ENCODE peak calls at places on chromosomes 2 and 18, in six cellular contexts. L is breast epithelium; F is body of pancreas; R is left ventricle myocardium inferior; Z is CD8-positive, alpha-beta T cell; Y is PC-3. J is an unnamed sample.

GRCh38 chr2:206858972-206859739 is 80.2 kb upstream of the CPO start:
- DNase-seq in Z (peak; percentile 57), Y (no peak), F (no peak), R (no peak), L (no peak), J (no peak)

GRCh38 chr2:213016984-213017351 is 134.4 kb downstream of the IKZF2 start:
- DNase-seq in R (no peak), Y (no peak), F (no peak), Z (no peak), L (no peak), J (peak; percentile 43)

GRCh38 chr2:134217924-134218323 is 35.9 kb upstream of the MGAT5 start:
- DNase-seq in R (no peak), Y (no peak), L (no peak), Z (no peak), F (no peak), J (peak; percentile 18)

GRCh38 chr2:123695449-123695848 is 329.6 kb upstream of the CNTNAP5 start:
- DNase-seq in Y (peak; percentile 12), Z (no peak), R (no peak), F (no peak), L (no peak), J (no peak)

GRCh38 chr2:174012347-174013309 is 47.5 kb upstream of the SP3 start:
- DNase-seq in Z (peak; percentile 64), Y (no peak), F (peak; percentile 38), R (peak; percentile 85), L (peak; percentile 68), J (peak; percentile 92)

GRCh38 chr18:48640566-48641270 is 101.9 kb downstream of the CTIF start:
- DNase-seq in F (no peak), R (no peak), Z (no peak), L (no peak), Y (no peak), J (no peak)

GRCh38 chr2:32591669-32592463 is 36.0 kb upstream of the TTC27 start:
- DNase-seq in Y (peak; percentile 4), F (no peak), Z (no peak), L (no peak), R (no peak), J (peak; percentile 54)

GRCh38 chr2:59888015-59888414 is 665.4 kb downstream of the BCL11A start:
- DNase-seq in R (no peak), Y (no peak), L (no peak), Z (peak; percentile 73), F (no peak), J (no peak)

GRCh38 chr2:143420313-143420712 is 291.1 kb downstream of the ARHGAP15 start:
- DNase-seq in F (no peak), L (no peak), Y (no peak), Z (no peak), R (no peak), J (no peak)

GRCh38 chr18:38406625-38407024 is 841.0 kb upstream of the CELF4 start:
- DNase-seq in L (no peak), R (no peak), Z (no peak), F (no peak), Y (no peak), J (no peak)
- TF ChIP-seq CTCF in L (no peak), R (no peak), Z (no peak), F (no peak), Y (no peak), J (no peak)

GRCh38 chr2:176650101-176650500 is 380.9 kb downstream of the MTX2 start:
- DNase-seq in F (no peak), L (no peak), Y (no peak), R (no peak), Z (no peak), J (no peak)
- H3K27me3 ChIP-seq in F (no peaks in the 10 kb centered on the region), L (no peaks in the 10 kb centered on the region), Y (no peaks in the 10 kb centered on the region), R (peaks cover 78% of the 10 kb centered on the region), Z (no peaks in the 10 kb centered on the region), J (peaks cover 25% of the 10 kb centered on the region)

GRCh38 chr2:70939001-70939846 is 3.5 kb downstream of the ATP6V1B1 start:
- DNase-seq in Z (no peak), F (no peak), L (no peak), Y (no peak), R (no peak), J (no peak)

GRCh38 chr2:70937866-70938579 is 2.3 kb downstream of the ATP6V1B1 start:
- DNase-seq in F (peak; percentile 5), L (no peak), Z (no peak), Y (no peak), R (no peak), J (no peak)

GRCh38 chr2:70936979-70937811 is 1.5 kb downstream of the ATP6V1B1 start:
- DNase-seq in L (peak; percentile 50), Y (no peak), F (peak; percentile 6), Z (no peak), R (no peak), J (no peak)

GRCh38 chr2:70939847-70940580 is 4.3 kb downstream of the ATP6V1B1 start:
- DNase-seq in Z (no peak), L (no peak), R (no peak), Y (no peak), F (no peak), J (no peak)

DNA sequence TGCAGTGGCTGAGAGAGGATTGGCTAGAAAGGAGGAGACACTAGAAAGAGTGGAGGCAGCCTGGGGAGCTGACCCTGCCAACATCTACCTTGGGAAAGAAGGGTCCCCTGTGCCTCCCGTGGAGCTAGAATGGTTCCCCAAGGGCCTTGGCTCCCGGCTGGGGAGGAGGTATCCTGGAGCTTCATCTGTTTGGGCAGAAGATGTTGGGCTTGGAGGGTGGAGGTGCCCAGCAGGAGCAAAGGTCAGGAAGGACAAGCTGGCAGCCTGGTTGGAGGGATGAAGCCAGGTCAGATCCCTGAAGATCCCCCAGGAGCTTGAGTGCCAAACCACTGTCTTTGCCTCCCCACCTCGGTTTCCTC is 2.9 kb downstream of the ATP6V1B1 start:
- DNase-seq in Y (no peak), L (no peak), R (no peak), Z (no peak), F (no peak), J (no peak)
- H3K4me1 ChIP-seq in Y (no peaks in the 10 kb centered on the region), L (no peaks in the 10 kb centered on the region), R (no peaks in the 10 kb centered on the region), Z (no peaks in the 10 kb centered on the region), F (no peaks in the 10 kb centered on the region), J (peaks cover 8% of the 10 kb centered on the region)

GRCh38 chr18:35917043-35917442 is 55.4 kb upstream of the RMP24 start:
- DNase-seq in Z (no peak), F (no peak), L (no peak), R (no peak), Y (peak; percentile 2), J (no peak)
- TF ChIP-seq CTCF in Z (no peak), F (no peak), L (no peak), R (no peak), Y (peak; percentile 40), J (peak; percentile 5)

DNA sequence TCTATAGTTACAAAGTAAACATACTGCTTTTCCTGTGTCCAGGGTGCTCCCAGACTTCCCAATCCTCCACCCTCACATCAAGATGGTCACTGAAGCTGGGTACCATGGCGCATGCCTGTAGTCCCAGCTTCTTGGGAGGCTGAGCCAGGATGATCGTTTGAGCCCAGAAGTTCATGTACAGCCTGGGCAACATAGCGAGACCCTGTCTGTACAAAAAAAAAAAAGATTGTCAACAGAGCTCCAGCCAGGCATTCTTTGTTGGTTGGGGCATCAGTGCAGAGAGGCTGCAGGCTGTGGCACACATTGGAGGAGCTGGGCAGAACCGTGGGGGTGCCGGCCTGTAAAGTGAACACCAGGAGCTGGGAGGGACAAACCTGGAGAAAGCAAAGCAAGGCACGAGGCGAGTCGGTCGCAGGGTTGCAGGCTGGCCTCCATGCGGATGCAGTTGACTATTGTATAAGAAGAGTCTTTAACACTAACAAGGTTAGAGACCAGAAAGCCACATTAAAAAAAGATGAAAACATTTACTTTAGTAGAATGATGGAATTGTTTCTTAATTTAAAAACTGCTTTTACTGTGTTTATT is 51.8 kb downstream of the ACOXL start:
- DNase-seq in R (no peak), Z (no peak), L (no peak), Y (no peak), F (no peak), J (no peak)
- H3K27me3 ChIP-seq in R (peaks cover 5% of the 10 kb centered on the region), Z (no peaks in the 10 kb centered on the region), L (no peaks in the 10 kb centered on the region), Y (no peaks in the 10 kb centered on the region), F (no peaks in the 10 kb centered on the region), J (no peaks in the 10 kb centered on the region)

DNA sequence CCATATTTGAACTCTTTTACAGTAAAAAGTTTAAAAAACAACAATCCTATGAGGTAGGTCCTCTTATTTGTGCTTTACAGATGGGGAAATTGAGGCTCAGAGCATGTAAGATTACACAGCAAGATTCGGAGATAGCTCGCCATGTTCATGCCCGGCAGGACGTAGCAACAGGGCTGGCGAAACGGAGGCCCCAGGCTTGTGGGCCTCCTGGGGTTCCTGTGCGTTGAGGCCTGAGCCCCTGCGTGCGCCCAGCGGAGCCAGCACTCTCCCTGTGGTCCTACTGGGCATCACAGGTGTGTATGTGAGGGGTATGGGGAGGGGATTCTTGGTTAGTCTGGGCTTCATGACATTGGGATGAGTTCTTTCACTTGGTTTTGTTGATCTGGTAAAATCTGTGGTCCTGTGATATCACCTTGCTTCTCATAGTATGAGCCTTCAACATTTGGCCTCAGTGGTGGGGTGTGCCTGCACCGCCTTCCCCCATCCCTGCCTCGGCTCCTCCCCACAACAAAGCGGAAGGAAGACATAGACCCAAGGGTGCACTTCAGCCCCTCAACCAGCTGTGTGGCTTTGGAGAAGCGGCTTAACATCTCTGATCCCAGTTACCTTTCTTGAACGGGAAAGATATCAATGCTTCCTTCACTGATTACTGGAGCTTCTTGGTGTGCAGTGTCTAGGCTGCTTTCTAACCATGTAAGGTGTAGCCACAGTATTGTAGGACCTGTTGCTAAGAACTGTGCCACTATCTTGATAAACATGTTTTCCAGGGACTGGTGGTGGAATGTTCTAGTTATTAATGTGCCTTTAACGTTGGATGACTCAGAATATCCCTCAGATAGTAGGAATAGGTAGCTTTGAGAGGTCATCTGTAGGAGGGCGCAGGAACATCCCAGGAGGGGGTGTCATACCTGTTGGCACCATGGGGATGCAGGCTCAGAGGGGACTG is 37.2 kb downstream of the HPCAL1 start:
- DNase-seq in R (no peak), F (no peak), Z (no peak), Y (peak; percentile 26), L (no peak), J (no peak)
- H3K4me1 ChIP-seq in R (peaks cover 28% of the 10 kb centered on the region), F (peaks cover 24% of the 10 kb centered on the region), Z (peaks cover 48% of the 10 kb centered on the region), Y (peaks cover 34% of the 10 kb centered on the region), L (no peaks in the 10 kb centered on the region), J (no peaks in the 10 kb centered on the region)

J was measured in cardiac muscle cell.